ENCODE peak calls at places on chromosomes 4 and X, in six cellular contexts. L, R, M, U, V and O are unnamed samples.

GRCh38 chrX:41528784-41529183 is 81.6 kb downstream of the NYX start:
- DNase-seq in L (no peak), R (no peak), M (no peak), U (no peak), V (no peak), O (no peak)

GRCh38 chrX:52424658-52425057 is 55.8 kb downstream of the XAGE2 start:
- DNase-seq in L (no peak), R (no peak), M (no peak), U (no peak), V (no peak), O (no peak)

GRCh38 chr4:859496-859895 is 33.6 kb upstream of the CPLX1 start:
- DNase-seq in L (no peak), R (no peak), M (no peak), U (no peak), V (no peak), O (no peak)

GRCh38 chr4:8050555-8051206 is 107.9 kb downstream of the ABLIM2 start:
- DNase-seq in L (peak; percentile 88), R (no peak), M (no peak), U (peak; percentile 21), V (peak; percentile 65), O (no peak)

GRCh38 chr4:49000806-49001205 is 14.7 kb downstream of the CWH43 start:
- DNase-seq in L (no peak), R (no peak), M (no peak), U (no peak), V (no peak), O (no peak)

GRCh38 chr4:74114234-74114633 is 15.2 kb upstream of the CXCL2 start:
- DNase-seq in L (no peak), R (no peak), M (no peak), U (no peak), V (no peak), O (no peak)

GRCh38 chr4:165384608-165385007 is 5.8 kb downstream of the CPE start:
- DNase-seq in L (peak; percentile 66), R (no peak), M (no peak), U (no peak), V (no peak), O (no peak)

GRCh38 chr4:105921301-105921700 is 26.0 kb downstream of the NPNT start:
- DNase-seq in L (no peak), R (no peak), M (no peak), U (no peak), V (no peak), O (no peak)

GRCh38 chr4:6065166-6065565 is 46.9 kb upstream of the C4orf50 start:
- DNase-seq in L (no peak), R (no peak), M (no peak), U (no peak), V (no peak), O (no peak)

GRCh38 chr4:153347117-153347516 is 2.6 kb downstream of the MND1 start:
- DNase-seq in L (no peak), R (no peak), M (no peak), U (no peak), V (no peak), O (no peak)

GRCh38 chr4:153344131-153345010 is at the start of gene MND1:
- DNase-seq in L (peak; percentile 96), R (no peak), M (peak; percentile 78), U (peak; percentile 93), V (peak; percentile 72), O (peak; percentile 84)

GRCh38 chr4:153346563-153346962 is 2.1 kb downstream of the MND1 start:
- DNase-seq in L (no peak), R (no peak), M (no peak), U (peak; percentile 16), V (no peak), O (no peak)

GRCh38 chr4:153345011-153345981 is 808 bp downstream of the MND1 start:
- DNase-seq in L (peak; percentile 74), R (no peak), M (no peak), U (peak; percentile 66), V (no peak), O (peak; percentile 17)

GRCh38 chr4:153346031-153346430 is 1.5 kb downstream of the MND1 start:
- DNase-seq in L (no peak), R (no peak), M (no peak), U (no peak), V (no peak), O (no peak)
- TF ChIP-seq TAF1 in L (no peak), R (no peak), M (no peak), U (no peak), V (no peak), O (no peak)

GRCh38 chrX:145881175-145881867 is 63.7 kb downstream of the SLITRK2 start:
- DNase-seq in L (no peak), R (no peak), M (no peak), U (no peak), V (no peak), O (no peak)
- TF ChIP-seq TAF1 in L (no peak), R (no peak), M (no peak), U (no peak), V (no peak), O (no peak)

DNA sequence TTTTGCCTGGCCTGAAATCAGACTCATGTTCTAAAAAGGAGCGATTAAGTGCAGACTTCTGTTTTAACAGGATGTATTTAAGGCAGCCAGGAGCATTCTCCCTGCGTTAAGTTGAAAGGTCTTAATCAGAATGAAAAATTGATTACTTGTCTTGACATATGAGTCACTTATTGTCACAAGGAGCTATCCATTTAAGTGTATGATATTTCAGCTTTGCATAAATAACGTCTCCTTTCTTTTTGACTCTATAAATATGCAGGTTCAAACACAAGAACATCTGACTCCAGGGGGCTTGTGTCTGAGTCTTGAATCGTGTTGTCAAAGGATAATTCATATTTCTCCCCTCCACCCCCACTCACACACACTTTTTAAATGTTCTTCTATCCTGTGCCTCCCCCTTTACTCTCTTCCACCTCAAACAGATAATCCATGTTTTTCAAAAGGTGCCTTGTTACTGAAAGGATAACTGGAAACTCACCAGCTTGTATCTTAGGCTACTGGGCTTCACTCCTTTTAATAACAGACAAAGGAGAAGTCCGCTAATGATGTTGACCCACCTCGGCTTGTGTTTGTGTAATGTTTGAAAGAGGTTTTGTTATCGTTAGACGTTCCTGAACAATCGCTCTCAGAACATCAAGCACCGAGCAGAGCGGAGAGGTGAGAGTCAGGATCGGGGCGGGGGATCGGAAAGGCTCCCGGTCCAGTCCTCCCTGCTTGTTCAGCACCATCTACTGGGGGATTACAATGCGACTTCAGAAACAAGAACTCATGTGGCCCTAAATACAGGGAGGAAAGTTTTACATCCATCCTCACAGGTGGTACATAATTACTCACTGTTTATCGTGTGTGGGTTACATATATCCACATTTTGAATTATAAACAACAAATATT is 107.5 kb upstream of the RPL34 start:
- DNase-seq in L (peak; percentile 34), R (no peak), M (no peak), U (peak; percentile 53), V (peak; percentile 15), O (no peak)
- TF ChIP-seq TAF1 in L (no peak), R (no peak), M (no peak), U (no peak), V (no peak), O (no peak)

DNA sequence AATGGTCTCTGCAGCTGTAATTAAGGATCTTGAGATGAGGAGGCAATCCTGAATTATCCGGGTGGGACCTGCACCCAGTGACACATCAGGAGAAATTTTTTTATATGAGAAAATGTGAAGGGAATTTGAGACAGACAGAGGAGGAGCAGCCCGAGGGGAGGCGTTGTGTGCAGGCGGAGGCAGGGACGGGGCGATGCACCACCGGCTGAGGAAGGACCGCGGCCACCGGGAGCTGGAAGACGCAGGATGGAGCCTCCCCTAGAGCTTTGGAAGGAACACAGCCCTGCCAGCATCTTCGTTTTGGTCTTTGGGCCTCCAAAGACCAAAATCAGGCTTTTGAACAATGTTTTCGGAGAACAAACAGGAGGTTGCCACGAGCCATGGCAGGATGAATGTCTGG is 85.0 kb upstream of the ADRA2C start:
- DNase-seq in L (no peak), R (no peak), M (no peak), U (no peak), V (no peak), O (no peak)
- TF ChIP-seq TAF1 in L (no peak), R (no peak), M (no peak), U (no peak), V (no peak), O (no peak)

GRCh38 chr4:177596035-177596434 is 153.8 kb upstream of the AGA start:
- DNase-seq in L (peak; percentile 6), R (no peak), M (no peak), U (peak; percentile 4), V (peak; percentile 25), O (no peak)
- TF ChIP-seq TAF1 in L (no peak), R (no peak), M (no peak), U (no peak), V (no peak), O (no peak)

DNA sequence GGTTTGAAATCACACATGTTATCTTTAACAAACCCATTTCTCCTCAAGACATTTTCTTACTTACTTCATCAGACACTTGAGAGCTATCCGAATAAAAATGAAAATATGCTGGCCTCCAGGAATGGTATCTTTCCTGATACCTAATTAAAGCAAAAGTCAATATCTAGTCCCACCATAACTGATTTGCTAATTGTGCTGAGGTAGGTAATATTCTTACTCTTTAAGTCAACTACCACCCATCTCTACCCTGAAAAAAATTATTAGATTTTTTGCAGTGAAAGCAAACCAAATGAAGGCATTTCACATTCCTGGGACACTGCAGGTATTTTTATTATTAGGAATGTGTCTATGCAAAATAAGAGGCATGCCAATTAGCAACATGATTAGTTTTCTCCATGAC is 175.8 kb downstream of the QDPR start:
- DNase-seq in L (no peak), R (no peak), M (no peak), U (no peak), V (no peak), O (no peak)
- TF ChIP-seq TAF1 in L (no peak), R (no peak), M (no peak), U (no peak), V (no peak), O (no peak)

DNA sequence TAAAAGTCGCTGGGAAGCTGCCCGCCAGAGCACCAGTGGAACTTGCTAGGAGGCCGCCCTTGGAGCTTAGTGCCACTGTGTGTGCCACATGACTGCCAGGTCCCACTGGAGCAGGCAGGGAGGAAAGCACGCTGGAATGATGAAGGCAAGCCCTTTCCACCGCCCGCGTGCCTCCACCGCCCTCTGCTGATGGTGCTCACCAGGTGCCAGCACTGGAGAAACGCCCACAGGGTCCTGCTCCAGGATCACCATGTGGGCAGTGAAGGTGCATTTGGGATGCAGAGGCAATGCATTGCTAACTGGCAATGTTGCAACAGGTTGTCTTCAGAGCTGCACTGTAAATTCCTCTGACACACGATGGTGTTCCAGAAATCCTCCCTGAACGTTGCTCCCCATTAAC is 76.3 kb downstream of the SHROOM2 start:
- DNase-seq in L (no peak), R (no peak), M (no peak), U (no peak), V (no peak), O (no peak)
- TF ChIP-seq TAF1 in L (no peak), R (no peak), M (no peak), U (no peak), V (no peak), O (no peak)

GRCh38 chr4:141724646-141725045 is 88.3 kb downstream of the IL15 start:
- DNase-seq in L (no peak), R (no peak), M (no peak), U (no peak), V (no peak), O (no peak)
- TF ChIP-seq TAF1 in L (no peak), R (no peak), M (no peak), U (no peak), V (no peak), O (no peak)